ENCODE peak calls at places on chromosomes 2 and 18, in nine cellular contexts. U is gastrocnemius medialis, D is HCT116, G is neural crest cell, L is psoas muscle, O is NCI-H510A, N is WTC11, Z is AG20443, K is NCI-H1092. Y is an unnamed sample.

GRCh38 chr18:69257861-69258458 is 142.7 kb upstream of the DOK6 start:
- DNase-seq in N (no peak), G (no peak), U (no peak), K (no peak), L (no peak), O (no peak), Z (peak; percentile 79), D (no peak), Y (peak; percentile 59)

GRCh38 chr2:73063472-73063871 is 8.0 kb downstream of the SFXN5 start:
- DNase-seq in K (no peak), N (no peak), D (no peak), G (no peak), O (no peak), Z (no peak), U (no peak), L (no peak), Y (no peak)

GRCh38 chr2:218465987-218466633 is 47.2 kb downstream of the VIL1 start:
- DNase-seq in Z (peak; percentile 29), D (no peak), N (no peak), O (no peak), K (no peak), G (no peak), L (no peak), U (no peak), Y (no peak)

GRCh38 chr2:183148967-183149366 is 24.7 kb downstream of the NUP35 start:
- DNase-seq in O (no peak), D (no peak), K (no peak), L (no peak), G (no peak), U (no peak), Z (no peak), N (no peak), Y (no peak)

GRCh38 chr2:137262600-137262999 is 497.3 kb downstream of the THSD7B start:
- DNase-seq in N (no peak), Z (no peak), U (no peak), L (no peak), O (no peak), G (no peak), K (no peak), D (no peak), Y (no peak)

GRCh38 chr18:76394780-76395476 is 100.1 kb downstream of the ZNF516 start:
- DNase-seq in Z (peak; percentile 30), D (no peak), N (no peak), L (no peak), G (no peak), K (no peak), U (peak; percentile 7), O (no peak), Y (no peak)

GRCh38 chr2:219417374-219417773 is 803 bp upstream of the DES start:
- DNase-seq in Z (no peak), N (no peak), O (no peak), U (peak; percentile 84), K (no peak), D (no peak), G (no peak), L (peak; percentile 80), Y (no peak)

GRCh38 chr2:118029025-118029424 is 15.2 kb upstream of the CCDC93 start:
- DNase-seq in D (no peak), O (no peak), G (no peak), N (no peak), L (no peak), K (no peak), Z (no peak), U (no peak), Y (no peak)

GRCh38 chr18:48318481-48318880 is 90.7 kb downstream of the ZBTB7C start:
- DNase-seq in G (no peak), Z (no peak), U (no peak), O (no peak), D (no peak), L (no peak), K (peak; percentile 60), N (peak; percentile 31), Y (no peak)

GRCh38 chr2:237511421-237511820 is 24.4 kb downstream of the MLPH start:
- DNase-seq in D (no peak), U (no peak), N (no peak), O (no peak), K (no peak), G (no peak), Z (peak; percentile 31), L (no peak), Y (no peak)

GRCh38 chr2:64601785-64602391 is 51.8 kb downstream of the SERTAD2 start:
- DNase-seq in G (no peak), D (no peak), U (no peak), Z (no peak), L (no peak), O (no peak), K (no peak), N (no peak), Y (no peak)

GRCh38 chr2:36482576-36483214 is 115.3 kb downstream of the FEZ2 start:
- DNase-seq in L (no peak), U (no peak), Z (no peak), G (no peak), O (no peak), D (no peak), K (no peak), N (no peak), Y (peak; percentile 18)

GRCh38 chr2:182018218-182018617 is 32.6 kb downstream of the PPP1R1C start:
- DNase-seq in K (no peak), D (no peak), N (no peak), U (no peak), G (no peak), O (no peak), L (no peak), Z (no peak), Y (peak; percentile 78)

GRCh38 chr2:240622631-240623235 is 2.5 kb upstream of the GPR35 start:
- DNase-seq in U (no peak), O (no peak), D (no peak), G (no peak), L (peak; percentile 50), K (no peak), N (peak; percentile 16), Z (no peak), Y (no peak)

GRCh38 chr2:7703523-7704144 is 786.4 kb downstream of the RNF144A start:
- DNase-seq in U (no peak), L (no peak), N (peak; percentile 72), Z (no peak), K (no peak), O (no peak), G (no peak), D (no peak), Y (no peak)

GRCh38 chr18:37251679-37252078 is 313.9 kb downstream of the CELF4 start:
- DNase-seq in K (no peak), O (no peak), G (no peak), U (no peak), L (no peak), N (no peak), Z (no peak), D (no peak), Y (no peak)

GRCh38 chr2:241350530-241350877 is 5.6 kb upstream of the FARP2 start:
- DNase-seq in O (no peak), G (no peak), N (no peak), D (no peak), U (no peak), Z (no peak), K (no peak), L (no peak), Y (no peak)

GRCh38 chr2:191678437-191679110 is 638 bp downstream of the NABP1 start:
- DNase-seq in O (peak; percentile 15), G (peak; percentile 23), Z (peak; percentile 47), L (peak; percentile 77), K (no peak), D (no peak), U (peak; percentile 57), N (peak; percentile 25), Y (peak; percentile 64)

GRCh38 chr2:222561817-222562424 is 94.0 kb downstream of the FARSB start:
- DNase-seq in K (peak; percentile 53), N (peak; percentile 56), Z (peak; percentile 66), L (no peak), O (peak; percentile 7), U (no peak), G (peak; percentile 61), D (peak; percentile 39), Y (peak; percentile 36)

GRCh38 chr2:44746856-44747612 is 194.5 kb upstream of the SIX3 start:
- DNase-seq in G (no peak), U (no peak), L (no peak), Z (no peak), N (no peak), D (no peak), O (no peak), K (no peak), Y (no peak)

GRCh38 chr2:163319006-163319405 is 416.8 kb downstream of the FIGN start:
- DNase-seq in U (no peak), K (no peak), L (no peak), O (no peak), G (no peak), D (no peak), Z (no peak), N (no peak), Y (peak; percentile 78)

GRCh38 chr2:10977003-10977402 is 65.3 kb downstream of the KCNF1 start:
- DNase-seq in K (no peak), U (no peak), G (no peak), N (no peak), D (no peak), L (no peak), Z (no peak), O (no peak), Y (no peak)

GRCh38 chr2:191247381-191248057 is 2.3 kb downstream of the MYO1B start:
- DNase-seq in Z (peak; percentile 80), D (peak; percentile 23), O (no peak), L (no peak), K (no peak), G (no peak), N (no peak), U (no peak), Y (peak; percentile 96)

GRCh38 chr2:43059183-43059897 is 167.1 kb downstream of the ZFP36L2 start:
- DNase-seq in N (no peak), L (peak; percentile 81), O (no peak), Z (peak; percentile 82), U (peak; percentile 68), K (peak; percentile 74), D (no peak), G (no peak), Y (peak; percentile 97)

GRCh38 chr18:61274561-61274960 is 58.7 kb upstream of the CDH20 start:
- DNase-seq in G (no peak), Z (no peak), K (no peak), D (no peak), U (no peak), L (no peak), N (no peak), O (no peak), Y (no peak)

GRCh38 chr2:96527990-96528679 is 8.4 kb upstream of the ARID5A start:
- DNase-seq in G (no peak), Z (no peak), O (no peak), K (no peak), L (peak; percentile 71), U (no peak), N (no peak), D (no peak), Y (no peak)

GRCh38 chr2:153477641-153478288 is 797 bp downstream of the RPRM start:
- DNase-seq in N (peak; percentile 55), K (no peak), L (no peak), Z (no peak), U (no peak), O (no peak), D (no peak), G (peak; percentile 7), Y (no peak)

GRCh38 chr2:85753525-85754312 is at the start of gene ATOH8:
- DNase-seq in G (peak; percentile 64), L (peak; percentile 90), O (peak; percentile 79), K (peak; percentile 46), N (peak; percentile 75), Z (peak; percentile 79), D (no peak), U (peak; percentile 75), Y (no peak)

GRCh38 chr2:214135966-214136365 is 274.9 kb upstream of the VWC2L start:
- DNase-seq in D (no peak), O (no peak), N (no peak), Z (no peak), U (no peak), G (no peak), K (no peak), L (no peak), Y (no peak)

GRCh38 chr18:58144106-58144505 is 100.1 kb downstream of the NEDD4L start:
- DNase-seq in L (no peak), U (no peak), N (no peak), D (no peak), O (no peak), Z (no peak), G (no peak), K (no peak), Y (no peak)